ENCODE peak calls at places on chromosomes 16 and 17, in five cellular contexts. One of them, this sample, is unnamed.
A peak's percentile ranks its signal among the peaks of the same experiment; 100 is the strongest.

GRCh38 chr17:44187131-44187899 is 543 bp downstream of the TMUB2 start:
- DNase-seq in HuH-7.5: peak; percentile 59
- DNase-seq in EL: peak; percentile 37
- DNase-seq in M059J: no peak
- DNase-seq in lung microvascular endothelial cell: peak; percentile 64
- DNase-seq in this sample: no peak

GRCh38 chr17:39014044-39014794 is 47.0 kb upstream of the FBXO47 start:
- DNase-seq in M059J: peak; percentile 68
- DNase-seq in HuH-7.5: no peak
- DNase-seq in lung microvascular endothelial cell: no peak
- DNase-seq in EL: peak; percentile 78
- DNase-seq in this sample: no peak

GRCh38 chr16:57134982-57135381 is 42.6 kb downstream of the CPNE2 start:
- DNase-seq in EL: no peak
- DNase-seq in HuH-7.5: no peak
- DNase-seq in M059J: no peak
- DNase-seq in lung microvascular endothelial cell: no peak
- DNase-seq in this sample: no peak

GRCh38 chr16:70778901-70779309 is 22.1 kb downstream of the VAC14 start:
- DNase-seq in HuH-7.5: peak; percentile 58
- DNase-seq in lung microvascular endothelial cell: peak; percentile 76
- DNase-seq in M059J: peak; percentile 67
- DNase-seq in EL: peak; percentile 76
- DNase-seq in this sample: peak; percentile 77

GRCh38 chr16:6643083-6643686 is 689.5 kb upstream of the RBFOX1 start:
- DNase-seq in HuH-7.5: peak; percentile 3
- DNase-seq in M059J: peak; percentile 56
- DNase-seq in EL: peak; percentile 41
- DNase-seq in lung microvascular endothelial cell: peak; percentile 65
- DNase-seq in this sample: peak; percentile 21

GRCh38 chr17:28963212-28963611 is 11.9 kb upstream of the PHF12 start:
- DNase-seq in EL: no peak
- DNase-seq in HuH-7.5: no peak
- DNase-seq in M059J: no peak
- DNase-seq in lung microvascular endothelial cell: no peak
- DNase-seq in this sample: no peak

GRCh38 chr16:31135535-31136286 is at the start of gene PRSS8:
- DNase-seq in EL: no peak
- DNase-seq in HuH-7.5: no peak
- DNase-seq in M059J: peak; percentile 32
- DNase-seq in lung microvascular endothelial cell: no peak
- DNase-seq in this sample: no peak

GRCh38 chr16:30721606-30722005 is 22.6 kb downstream of the SRCAP start:
- DNase-seq in EL: no peak
- DNase-seq in HuH-7.5: no peak
- DNase-seq in M059J: no peak
- DNase-seq in lung microvascular endothelial cell: no peak
- DNase-seq in this sample: no peak

GRCh38 chr16:28820016-28820415 is 2.8 kb upstream of the ATXN2L start:
- DNase-seq in M059J: no peak
- DNase-seq in EL: no peak
- DNase-seq in lung microvascular endothelial cell: no peak
- DNase-seq in HuH-7.5: no peak
- DNase-seq in this sample: no peak

GRCh38 chr17:3794890-3795757 is 5.9 kb downstream of the ITGAE start:
- DNase-seq in HuH-7.5: peak; percentile 20
- DNase-seq in lung microvascular endothelial cell: no peak
- DNase-seq in M059J: peak; percentile 63
- DNase-seq in EL: peak; percentile 54
- DNase-seq in this sample: no peak

GRCh38 chr16:10253344-10253855 is 71.2 kb upstream of the GRIN2A start:
- DNase-seq in lung microvascular endothelial cell: no peak
- DNase-seq in M059J: no peak
- DNase-seq in HuH-7.5: no peak
- DNase-seq in EL: no peak
- DNase-seq in this sample: no peak

GRCh38 chr17:57284984-57285646 is 28.8 kb downstream of the MSI2 start:
- DNase-seq in M059J: peak; percentile 30
- DNase-seq in EL: no peak
- DNase-seq in lung microvascular endothelial cell: no peak
- DNase-seq in HuH-7.5: no peak
- DNase-seq in this sample: no peak

GRCh38 chr17:44113868-44114840 is 9.3 kb downstream of the HDAC5 start:
- DNase-seq in EL: no peak
- DNase-seq in HuH-7.5: no peak
- DNase-seq in lung microvascular endothelial cell: no peak
- DNase-seq in M059J: no peak
- DNase-seq in this sample: no peak

GRCh38 chr16:2295056-2295798 is 27.3 kb upstream of the RNPS1 start:
- DNase-seq in M059J: no peak
- DNase-seq in HuH-7.5: no peak
- DNase-seq in EL: no peak
- DNase-seq in lung microvascular endothelial cell: no peak
- DNase-seq in this sample: no peak

GRCh38 chr17:17681744-17682292 is 560 bp downstream of the RAI1 start:
- DNase-seq in HuH-7.5: no peak
- DNase-seq in lung microvascular endothelial cell: peak; percentile 44
- DNase-seq in M059J: peak; percentile 28
- DNase-seq in EL: peak; percentile 39
- DNase-seq in this sample: no peak

GRCh38 chr16:22635345-22635744 is 124.7 kb downstream of the NPIPB5 start:
- DNase-seq in EL: no peak
- DNase-seq in HuH-7.5: no peak
- DNase-seq in M059J: no peak
- DNase-seq in lung microvascular endothelial cell: no peak
- DNase-seq in this sample: no peak

GRCh38 chr17:66955821-66956220 is 8.7 kb upstream of the CACNG4 start:
- DNase-seq in HuH-7.5: no peak
- DNase-seq in M059J: no peak
- DNase-seq in EL: no peak
- DNase-seq in lung microvascular endothelial cell: no peak
- DNase-seq in this sample: no peak

GRCh38 chr16:2436110-2436509 is 6.9 kb downstream of the CCNF start:
- DNase-seq in HuH-7.5: no peak
- DNase-seq in M059J: no peak
- DNase-seq in lung microvascular endothelial cell: no peak
- DNase-seq in EL: no peak
- DNase-seq in this sample: no peak

GRCh38 chr16:920722-921121 is 50.1 kb downstream of the LMF1 start:
- DNase-seq in lung microvascular endothelial cell: no peak
- DNase-seq in M059J: no peak
- DNase-seq in EL: peak; percentile 44
- DNase-seq in HuH-7.5: no peak
- DNase-seq in this sample: peak; percentile 29

GRCh38 chr17:43556292-43556691 is 10.2 kb upstream of the ETV4 start:
- DNase-seq in HuH-7.5: no peak
- DNase-seq in EL: peak; percentile 80
- DNase-seq in M059J: peak; percentile 84
- DNase-seq in lung microvascular endothelial cell: no peak
- DNase-seq in this sample: peak; percentile 89

GRCh38 chr17:45367216-45367615 is 50.4 kb upstream of the MAP3K14 start:
- DNase-seq in EL: no peak
- DNase-seq in lung microvascular endothelial cell: no peak
- DNase-seq in HuH-7.5: no peak
- DNase-seq in M059J: no peak
- DNase-seq in this sample: no peak

GRCh38 chr17:68182940-68183551 is 64.8 kb upstream of the AMZ2 start:
- DNase-seq in M059J: no peak
- DNase-seq in lung microvascular endothelial cell: no peak
- DNase-seq in HuH-7.5: no peak
- DNase-seq in EL: no peak
- DNase-seq in this sample: no peak

GRCh38 chr16:72877374-72878028 is 170.4 kb downstream of the ZFHX3 start:
- DNase-seq in lung microvascular endothelial cell: peak; percentile 41
- DNase-seq in M059J: peak; percentile 98
- DNase-seq in EL: peak; percentile 96
- DNase-seq in HuH-7.5: peak; percentile 23
- DNase-seq in this sample: peak; percentile 73